ENCODE peak calls at places on chromosome 14, in nine cellular contexts. I, B, Q, S, Y, U, E, D and Z are unnamed samples.
A peak's percentile ranks its signal among the peaks of the same experiment; 100 is the strongest.

GRCh38 chr14:41607966-41608663 is 1.4 kb downstream of the LRFN5 start:
- DNase-seq in S (no peak), Y (no peak), D (no peak), Q (no peak), B (no peak), E (no peak), I (no peak), U (no peak), Z (no peak)

GRCh38 chr14:88630565-88630964 is 67.7 kb downstream of the ZC3H14 start:
- DNase-seq in B (peak; percentile 19), Q (peak; percentile 93), S (no peak), I (no peak), E (no peak), D (no peak), Y (peak; percentile 77), U (no peak), Z (no peak)

GRCh38 chr14:59265808-59266207 is 77.3 kb downstream of the DAAM1 start:
- DNase-seq in B (no peak), U (no peak), Q (no peak), S (no peak), D (no peak), Y (no peak), I (no peak), E (no peak), Z (no peak)

GRCh38 chr14:41872906-41873305 is 266.2 kb downstream of the LRFN5 start:
- DNase-seq in E (no peak), D (no peak), I (no peak), Y (peak; percentile 24), Q (no peak), U (no peak), B (no peak), S (no peak), Z (no peak)

GRCh38 chr14:101082436-101083384 is 179.2 kb upstream of the RTL1 start:
- DNase-seq in D (no peak), I (peak; percentile 17), Y (no peak), E (no peak), S (no peak), U (no peak), B (no peak), Q (no peak), Z (no peak)

GRCh38 chr14:52349731-52350130 is 35.6 kb downstream of the PTGER2 start:
- DNase-seq in D (no peak), S (no peak), B (no peak), U (no peak), Q (no peak), I (no peak), Y (no peak), E (no peak), Z (no peak)

GRCh38 chr14:99947695-99948094 is 117.5 kb upstream of the EVL start:
- DNase-seq in S (no peak), I (no peak), Q (no peak), E (no peak), U (no peak), D (no peak), Y (no peak), B (no peak), Z (no peak)

GRCh38 chr14:89507926-89508460 is 91.0 kb upstream of the FOXN3 start:
- DNase-seq in Q (no peak), S (no peak), B (no peak), D (no peak), I (no peak), U (no peak), E (no peak), Y (peak; percentile 68), Z (no peak)

GRCh38 chr14:97177635-97178034 is 380.5 kb downstream of the VRK1 start:
- DNase-seq in E (no peak), S (no peak), D (no peak), U (no peak), B (no peak), Y (no peak), Q (no peak), I (no peak), Z (no peak)

GRCh38 chr14:86196476-86196875 is 666.5 kb downstream of the FLRT2 start:
- DNase-seq in U (no peak), E (no peak), S (no peak), B (no peak), Q (no peak), I (no peak), D (no peak), Y (peak; percentile 4), Z (no peak)
- H3K4me3 ChIP-seq in U (no peak overlapping the region), E (no peak overlapping the region), S (no peak overlapping the region), B (no peak overlapping the region), Q (no peak overlapping the region), I (no peak overlapping the region), D (no peak overlapping the region), Y (no peak overlapping the region), Z (no peak overlapping the region)

GRCh38 chr14:81315344-81315743 is 84.8 kb downstream of the STON2 start:
- DNase-seq in Q (no peak), Y (no peak), S (no peak), U (no peak), B (no peak), D (no peak), I (no peak), E (no peak), Z (no peak)

GRCh38 chr14:81313775-81314429 is 86.2 kb downstream of the STON2 start:
- DNase-seq in Q (no peak), I (no peak), D (no peak), Y (no peak), B (no peak), U (no peak), S (no peak), E (no peak), Z (no peak)

GRCh38 chr14:81313200-81313599 is 86.9 kb downstream of the STON2 start:
- DNase-seq in U (no peak), B (no peak), I (no peak), Y (no peak), Q (no peak), D (no peak), S (no peak), E (no peak), Z (no peak)

GRCh38 chr14:81312289-81312876 is 87.7 kb downstream of the STON2 start:
- DNase-seq in D (no peak), U (no peak), E (no peak), Q (no peak), B (no peak), I (no peak), S (no peak), Y (no peak), Z (no peak)

DNA sequence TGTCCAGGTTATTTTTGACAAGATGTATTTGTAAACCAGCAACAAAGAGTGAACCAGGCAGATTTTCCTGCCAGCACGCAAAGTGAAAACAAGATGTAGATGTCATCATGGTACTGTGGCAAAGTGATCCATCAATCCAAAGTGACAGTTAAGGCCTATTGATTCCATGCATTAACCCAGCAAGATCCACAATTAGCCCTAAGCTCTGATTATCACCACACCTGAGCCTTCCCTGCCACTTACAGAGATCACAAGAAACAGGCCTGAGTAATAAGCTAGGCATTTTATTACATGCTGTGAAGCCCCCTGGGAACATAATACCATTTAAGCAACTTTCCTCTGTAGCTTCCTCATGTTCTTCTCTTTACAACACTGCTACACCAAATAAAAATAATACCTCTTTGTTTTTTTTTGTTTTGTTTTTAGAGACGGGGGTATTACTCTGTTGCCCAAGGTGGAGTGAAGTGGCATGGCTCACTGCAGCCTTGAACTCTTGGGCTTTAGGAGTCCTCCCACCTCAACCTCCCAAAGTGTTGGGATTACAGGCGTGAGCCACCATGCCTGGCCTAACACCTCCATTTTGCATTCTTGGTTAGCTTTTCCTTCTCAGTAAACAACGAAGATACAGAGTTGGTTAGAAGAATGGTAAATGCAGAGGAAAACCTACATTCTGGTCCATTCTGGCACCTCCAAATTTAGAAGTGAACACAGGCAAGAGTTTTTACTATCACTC is 85.5 kb downstream of the STON2 start:
- DNase-seq in Y (no peak), I (no peak), U (no peak), Q (no peak), E (no peak), S (no peak), B (no peak), D (no peak), Z (no peak)
- H3K4me3 ChIP-seq in Y (no peak overlapping the region), I (no peak overlapping the region), U (no peak overlapping the region), Q (no peak overlapping the region), E (no peak overlapping the region), S (no peak overlapping the region), B (no peak overlapping the region), D (no peak overlapping the region), Z (no peak overlapping the region)

DNA sequence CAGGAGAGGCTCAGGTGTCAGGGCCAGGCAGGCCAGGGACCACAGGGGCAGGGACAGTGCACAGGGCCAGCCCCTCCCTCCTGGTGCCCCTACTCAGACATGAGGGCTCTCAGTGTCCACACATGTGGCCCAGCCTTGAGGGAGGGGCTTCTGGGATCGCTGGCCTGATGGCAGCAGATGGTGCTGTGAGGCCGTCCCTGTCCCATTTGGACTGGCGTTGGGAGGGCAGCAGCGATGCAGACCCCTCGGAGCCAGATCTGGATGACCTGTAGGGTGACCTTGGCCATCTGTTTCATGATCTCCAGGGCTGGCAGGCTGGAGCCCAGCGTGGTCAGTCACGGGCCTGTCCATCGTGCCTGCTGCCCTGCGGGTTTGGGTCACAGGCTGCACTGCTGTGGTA is 377.6 kb downstream of the TMEM121 start:
- DNase-seq in Y (no peak), U (no peak), S (no peak), B (no peak), D (no peak), E (no peak), I (no peak), Q (no peak), Z (no peak)
- H3K4me3 ChIP-seq in Y (no peak overlapping the region), U (no peak overlapping the region), S (no peak overlapping the region), B (no peak overlapping the region), D (no peak overlapping the region), E (no peak overlapping the region), I (no peak overlapping the region), Q (no peak overlapping the region), Z (no peak overlapping the region)

GRCh38 chr14:38206689-38207088 is 1.0 kb upstream of the SSTR1 start:
- DNase-seq in E (no peak), Q (no peak), S (no peak), B (no peak), D (no peak), U (no peak), I (no peak), Y (no peak), Z (no peak)

GRCh38 chr14:38205949-38206665 is 1.6 kb upstream of the SSTR1 start:
- DNase-seq in Y (no peak), S (no peak), B (no peak), I (no peak), E (no peak), D (no peak), Q (no peak), U (no peak), Z (no peak)

GRCh38 chr14:38207830-38208815 is at the start of gene SSTR1:
- DNase-seq in S (no peak), E (no peak), D (no peak), Q (no peak), I (peak; percentile 94), U (no peak), Y (no peak), B (no peak), Z (peak; percentile 8)

GRCh38 chr14:38208825-38209562 is 1.3 kb downstream of the SSTR1 start:
- DNase-seq in I (peak; percentile 88), U (no peak), Q (no peak), Y (peak; percentile 74), D (no peak), B (no peak), E (no peak), S (peak; percentile 13), Z (no peak)

DNA sequence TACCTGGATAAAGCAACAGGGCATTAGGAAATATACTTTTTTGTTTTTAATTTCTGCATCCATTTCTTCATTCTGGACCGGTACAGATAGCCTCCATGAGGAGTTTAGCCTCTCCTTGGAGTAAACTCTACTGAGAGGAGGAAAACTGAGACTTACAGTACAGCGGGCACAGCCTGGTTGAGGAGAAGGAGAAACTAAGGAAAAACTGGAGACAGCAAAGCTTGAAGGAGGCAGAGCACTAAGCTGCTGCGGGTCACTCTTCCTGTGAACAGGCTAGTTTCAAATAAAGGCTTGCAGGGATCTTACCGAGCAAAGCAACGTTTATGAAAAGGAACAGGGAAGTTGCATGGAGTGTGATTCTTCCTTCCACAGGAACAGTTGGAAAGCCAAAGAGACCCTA is 362 bp upstream of the SSTR1 start:
- DNase-seq in I (no peak), S (no peak), D (no peak), Q (no peak), E (no peak), U (no peak), B (no peak), Y (no peak), Z (no peak)
- H3K4me3 ChIP-seq in I (peak overlapping the region; percentile 53), S (peak overlapping the region; percentile 65), D (no peak overlapping the region), Q (no peak overlapping the region), E (no peak overlapping the region), U (peak overlapping the region; percentile 50), B (peak overlapping the region; percentile 85), Y (peak overlapping the region; percentile 61), Z (peak overlapping the region; percentile 55)